ENCODE peak calls at places on chromosome 17, in eight cellular contexts. B is neural progenitor cell; C is cardiac fibroblast; Z is left cardiac atrium; F is naive B cell; U is effector CD4-positive, alpha-beta T cell; R is effector memory CD4-positive, alpha-beta T cell; Y is non-pigmented ciliary epithelial cell. O is an unnamed sample.
A peak's percentile ranks its signal among the peaks of the same experiment; 100 is the strongest.

GRCh38 chr17:238964-239259 is 57.5 kb upstream of the DOC2B start:
- DNase-seq in R (no peak), Y (no peak), C (no peak), F (no peak), Z (peak; percentile 5), U (no peak), B (no peak), O (no peak)

GRCh38 chr17:12180644-12181261 is 160.1 kb downstream of the MAP2K4 start:
- DNase-seq in R (no peak), C (peak; percentile 72), F (no peak), B (peak; percentile 63), Z (no peak), U (no peak), Y (peak; percentile 34), O (peak; percentile 76)

GRCh38 chr17:49845210-49845782 is 2.6 kb downstream of the TAC4 start:
- DNase-seq in R (no peak), Z (peak; percentile 72), Y (no peak), U (no peak), F (no peak), B (no peak), C (peak; percentile 48), O (no peak)

GRCh38 chr17:35046245-35046644 is 17.3 kb downstream of the RFFL start:
- DNase-seq in R (no peak), U (no peak), C (no peak), Y (no peak), F (no peak), B (no peak), Z (no peak), O (no peak)

GRCh38 chr17:31830971-31831755 is 27.9 kb downstream of the COPRS start:
- DNase-seq in F (no peak), U (no peak), C (peak; percentile 30), B (no peak), R (no peak), Y (no peak), Z (no peak), O (no peak)

GRCh38 chr17:42692489-42692888 is 10.2 kb downstream of the CNTNAP1 start:
- DNase-seq in C (no peak), U (no peak), Y (no peak), Z (no peak), R (no peak), F (no peak), B (no peak), O (no peak)

GRCh38 chr17:65049085-65049756 is 7.3 kb downstream of the GNA13 start:
- DNase-seq in F (peak; percentile 24), B (no peak), R (peak; percentile 10), Y (no peak), U (no peak), C (no peak), Z (no peak), O (no peak)

GRCh38 chr17:2954898-2955445 is 108.4 kb downstream of the OR1D5 start:
- DNase-seq in Z (no peak), U (no peak), F (no peak), R (no peak), B (no peak), Y (peak; percentile 74), C (peak; percentile 92), O (no peak)

GRCh38 chr17:80960037-80960796 is 31.4 kb upstream of the CHMP6 start:
- DNase-seq in R (no peak), U (no peak), F (no peak), B (no peak), C (no peak), Y (no peak), Z (no peak), O (no peak)

GRCh38 chr17:44088254-44088653 is 17.7 kb downstream of the G6PC3 start:
- DNase-seq in Z (no peak), Y (no peak), F (no peak), B (no peak), U (no peak), R (no peak), C (no peak), O (no peak)

GRCh38 chr17:29180051-29180787 is at the start of gene MYO18A:
- DNase-seq in C (peak; percentile 79), R (peak; percentile 59), Z (peak; percentile 82), B (peak; percentile 94), Y (no peak), F (peak; percentile 75), U (peak; percentile 70), O (peak; percentile 93)

O was measured in hepatocyte.